ENCODE peak calls at places on chromosomes 12 and 14, in six cellular contexts. H, C, O, J, P and S are unnamed samples.

GRCh38 chr12:2902287-2902880 is 11.7 kb downstream of the TULP3 start:
- DNase-seq in H (no peak), C (no peak), O (peak; percentile 50), J (no peak), P (peak; percentile 45), S (peak; percentile 69)

GRCh38 chr12:110585231-110585799 is 2.2 kb upstream of the PPTC7 start:
- DNase-seq in H (peak; percentile 18), C (no peak), O (peak; percentile 65), J (peak; percentile 20), P (no peak), S (peak; percentile 87)

GRCh38 chr14:33812181-33812580 is 138.7 kb downstream of the EGLN3 start:
- DNase-seq in H (no peak), C (no peak), O (no peak), J (no peak), P (no peak), S (no peak)

GRCh38 chr12:262817-263216 is at the start of gene SLC6A13:
- DNase-seq in H (no peak), C (no peak), O (peak; percentile 61), J (no peak), P (no peak), S (peak; percentile 44)

GRCh38 chr12:122860854-122861585 is 25.8 kb downstream of the HIP1R start:
- DNase-seq in H (no peak), C (no peak), O (no peak), J (no peak), P (no peak), S (no peak)

GRCh38 chr12:53700567-53700966 is 24.7 kb upstream of the ATP5MC2 start:
- DNase-seq in H (no peak), C (no peak), O (no peak), J (no peak), P (no peak), S (no peak)

GRCh38 chr12:95700316-95700785 is 90.2 kb downstream of the NTN4 start:
- DNase-seq in H (no peak), C (peak; percentile 67), O (no peak), J (peak; percentile 82), P (no peak), S (peak; percentile 88)

GRCh38 chr12:127675936-127676335 is 591.0 kb upstream of the TMEM132C start:
- DNase-seq in H (no peak), C (no peak), O (no peak), J (no peak), P (no peak), S (no peak)

GRCh38 chr12:92047058-92047826 is 98.4 kb downstream of the BTG1 start:
- DNase-seq in H (no peak), C (no peak), O (no peak), J (no peak), P (no peak), S (no peak)

GRCh38 chr12:110073049-110073831 is 24.9 kb upstream of the C12orf76 start:
- DNase-seq in H (no peak), C (peak; percentile 62), O (peak; percentile 39), J (peak; percentile 67), P (peak; percentile 86), S (no peak)

GRCh38 chr12:14892726-14893442 is 7.2 kb upstream of the MGP start:
- DNase-seq in H (no peak), C (no peak), O (no peak), J (no peak), P (peak; percentile 13), S (peak; percentile 50)

GRCh38 chr14:36522972-36523685 is 3.1 kb upstream of the NKX2-1 start:
- DNase-seq in H (no peak), C (no peak), O (no peak), J (no peak), P (no peak), S (no peak)

GRCh38 chr12:72522411-72522810 is 250.2 kb downstream of the TRHDE start:
- DNase-seq in H (no peak), C (no peak), O (no peak), J (no peak), P (no peak), S (no peak)

GRCh38 chr12:95859344-95859816 is 628 bp downstream of the SNRPF start:
- DNase-seq in H (no peak), C (peak; percentile 13), O (no peak), J (peak; percentile 25), P (no peak), S (peak; percentile 42)

GRCh38 chr14:50333010-50333409 is 20.9 kb downstream of the DMAC2L start:
- DNase-seq in H (no peak), C (peak; percentile 48), O (no peak), J (peak; percentile 44), P (no peak), S (peak; percentile 98)

GRCh38 chr14:98137626-98138025 is 1134.4 kb downstream of the BCL11B start:
- DNase-seq in H (no peak), C (no peak), O (no peak), J (no peak), P (no peak), S (no peak)

GRCh38 chr14:100246809-100247428 is 8.0 kb downstream of the YY1 start:
- DNase-seq in H (peak; percentile 52), C (peak; percentile 48), O (no peak), J (peak; percentile 45), P (no peak), S (peak; percentile 55)

GRCh38 chr12:89279499-89279898 is 72.8 kb downstream of the DUSP6 start:
- DNase-seq in H (no peak), C (no peak), O (no peak), J (no peak), P (no peak), S (no peak)

GRCh38 chr12:104565606-104566243 is 109.0 kb downstream of the CHST11 start:
- DNase-seq in H (no peak), C (peak; percentile 62), O (no peak), J (peak; percentile 72), P (peak; percentile 6), S (peak; percentile 51)

GRCh38 chr12:21296348-21296747 is 38.4 kb downstream of the SLCO1A2 start:
- DNase-seq in H (no peak), C (no peak), O (no peak), J (no peak), P (no peak), S (no peak)

GRCh38 chr14:59055439-59056045 is 132.9 kb upstream of the DAAM1 start:
- DNase-seq in H (no peak), C (peak; percentile 82), O (peak; percentile 33), J (peak; percentile 76), P (no peak), S (peak; percentile 57)

GRCh38 chr12:129127771-129128170 is 274.5 kb downstream of the GLT1D1 start:
- DNase-seq in H (no peak), C (no peak), O (no peak), J (no peak), P (no peak), S (no peak)